ENCODE peak calls at places on chromosome 13, in nine cellular contexts. M is heart right ventricle, F is gastrocnemius medialis, X is GM10248, S is glutamatergic neuron, I is transverse colon, V is WTC11, Y is mucosa of descending colon, P is uterus. R is an unnamed sample.

GRCh38 chr13:103799028-103799427 is 732.8 kb upstream of the SLC10A2 start:
- DNase-seq in M (no peak), F (no peak), X (no peak), S (no peak), I (no peak), V (no peak), Y (no peak), P (no peak), R (no peak)

GRCh38 chr13:50453238-50453637 is 390.3 kb downstream of the DLEU7 start:
- DNase-seq in M (no peak), F (no peak), X (no peak), S (no peak), I (no peak), V (no peak), Y (no peak), P (no peak), R (no peak)

GRCh38 chr13:95181586-95181985 is 119.7 kb downstream of the ABCC4 start:
- DNase-seq in M (no peak), F (no peak), X (peak; percentile 44), S (no peak), I (no peak), V (no peak), Y (no peak), P (no peak), R (no peak)

GRCh38 chr13:44312898-44313551 is 60.6 kb upstream of the SERP2 start:
- DNase-seq in M (no peak), F (no peak), X (no peak), S (no peak), I (no peak), V (no peak), Y (peak; percentile 30), P (no peak), R (no peak)

GRCh38 chr13:27953671-27954405 is 15.3 kb downstream of the CDX2 start:
- DNase-seq in M (peak; percentile 47), F (peak; percentile 22), X (peak; percentile 89), S (peak; percentile 92), I (peak; percentile 87), V (peak; percentile 91), Y (peak; percentile 88), P (peak; percentile 23), R (peak; percentile 90)

GRCh38 chr13:49549289-49549688 is 36.1 kb downstream of the RCBTB1 start:
- DNase-seq in M (no peak), F (no peak), X (no peak), S (no peak), I (no peak), V (peak; percentile 40), Y (no peak), P (no peak), R (no peak)

GRCh38 chr13:74062933-74063332 is 71.3 kb downstream of the KLF12 start:
- DNase-seq in M (peak; percentile 80), F (peak; percentile 72), X (peak; percentile 39), S (no peak), I (peak; percentile 23), V (no peak), Y (peak; percentile 19), P (peak; percentile 59), R (no peak)

GRCh38 chr13:79673993-79674377 is 193.0 kb downstream of the NDFIP2 start:
- DNase-seq in M (no peak), F (no peak), X (no peak), S (no peak), I (no peak), V (no peak), Y (no peak), P (no peak), R (no peak)

GRCh38 chr13:100439247-100439955 is 149.2 kb downstream of the GGACT start:
- DNase-seq in M (no peak), F (no peak), X (no peak), S (no peak), I (no peak), V (peak; percentile 20), Y (no peak), P (no peak), R (no peak)

GRCh38 chr13:26951581-26952177 is 191.1 kb upstream of the GPR12 start:
- DNase-seq in M (no peak), F (no peak), X (no peak), S (no peak), I (peak; percentile 87), V (no peak), Y (peak; percentile 84), P (no peak), R (no peak)

GRCh38 chr13:41568143-41568989 is 111.0 kb downstream of the RGCC start:
- DNase-seq in M (no peak), F (no peak), X (no peak), S (no peak), I (no peak), V (no peak), Y (no peak), P (no peak), R (no peak)

GRCh38 chr13:99419591-99420243 is 81.6 kb upstream of the TM9SF2 start:
- DNase-seq in M (no peak), F (no peak), X (no peak), S (no peak), I (no peak), V (no peak), Y (no peak), P (no peak), R (no peak)

GRCh38 chr13:31538067-31539042 is 201.0 kb upstream of the RXFP2 start:
- DNase-seq in M (no peak), F (no peak), X (no peak), S (no peak), I (peak; percentile 13), V (no peak), Y (peak; percentile 41), P (no peak), R (no peak)

GRCh38 chr13:85241045-85241444 is 558.2 kb downstream of the SLITRK6 start:
- DNase-seq in M (no peak), F (no peak), X (no peak), S (no peak), I (no peak), V (no peak), Y (no peak), P (no peak), R (no peak)

GRCh38 chr13:103140001-103140671 is 73.9 kb upstream of the SLC10A2 start:
- DNase-seq in M (no peak), F (no peak), X (peak; percentile 52), S (no peak), I (no peak), V (peak; percentile 22), Y (peak; percentile 37), P (no peak), R (no peak)

GRCh38 chr13:28585557-28585956 is 73.4 kb upstream of the POMP start:
- DNase-seq in M (no peak), F (no peak), X (no peak), S (no peak), I (no peak), V (no peak), Y (no peak), P (no peak), R (no peak)

GRCh38 chr13:97364031-97364430 is 69.9 kb upstream of the RAP2A start:
- DNase-seq in M (no peak), F (no peak), X (no peak), S (no peak), I (no peak), V (no peak), Y (no peak), P (no peak), R (no peak)

GRCh38 chr13:66689628-66690027 is 540.5 kb downstream of the PCDH9 start:
- DNase-seq in M (no peak), F (no peak), X (no peak), S (no peak), I (no peak), V (no peak), Y (peak; percentile 11), P (no peak), R (no peak)
- TF ChIP-seq CTCF in M (no peak), F (no peak), X (no peak), S (no peak), I (no peak), V (no peak), Y (no peak), P (no peak), R (no peak)

GRCh38 chr13:21971662-21972635 is 301.1 kb downstream of the FGF9 start:
- DNase-seq in M (no peak), F (no peak), X (no peak), S (no peak), I (no peak), V (no peak), Y (no peak), P (no peak), R (no peak)

GRCh38 chr13:21970172-21970571 is 299.3 kb downstream of the FGF9 start:
- DNase-seq in M (no peak), F (no peak), X (no peak), S (no peak), I (no peak), V (no peak), Y (no peak), P (no peak), R (no peak)

GRCh38 chr13:21967871-21968270 is 297.0 kb downstream of the FGF9 start:
- DNase-seq in M (no peak), F (no peak), X (no peak), S (no peak), I (no peak), V (no peak), Y (no peak), P (no peak), R (no peak)

GRCh38 chr13:21973437-21974125 is 302.7 kb downstream of the FGF9 start:
- DNase-seq in M (no peak), F (no peak), X (no peak), S (no peak), I (no peak), V (no peak), Y (no peak), P (no peak), R (no peak)

GRCh38 chr13:21970918-21971317 is 300.0 kb downstream of the FGF9 start:
- DNase-seq in M (no peak), F (no peak), X (no peak), S (no peak), I (no peak), V (no peak), Y (no peak), P (no peak), R (no peak)
- TF ChIP-seq CTCF in M (no peak), F (no peak), X (no peak), S (no peak), I (no peak), V (no peak), Y (no peak), P (no peak), R (no peak)

GRCh38 chr13:53310786-53311185 is 282.2 kb downstream of the OLFM4 start:
- DNase-seq in M (no peak), F (no peak), X (no peak), S (no peak), I (no peak), V (no peak), Y (no peak), P (no peak), R (no peak)

GRCh38 chr13:53311561-53311960 is 282.9 kb downstream of the OLFM4 start:
- DNase-seq in M (no peak), F (no peak), X (no peak), S (no peak), I (no peak), V (no peak), Y (no peak), P (no peak), R (no peak)
- TF ChIP-seq CTCF in M (no peak), F (no peak), X (no peak), S (peak; percentile 26), I (no peak), V (no peak), Y (no peak), P (no peak), R (peak; percentile 52)

DNA sequence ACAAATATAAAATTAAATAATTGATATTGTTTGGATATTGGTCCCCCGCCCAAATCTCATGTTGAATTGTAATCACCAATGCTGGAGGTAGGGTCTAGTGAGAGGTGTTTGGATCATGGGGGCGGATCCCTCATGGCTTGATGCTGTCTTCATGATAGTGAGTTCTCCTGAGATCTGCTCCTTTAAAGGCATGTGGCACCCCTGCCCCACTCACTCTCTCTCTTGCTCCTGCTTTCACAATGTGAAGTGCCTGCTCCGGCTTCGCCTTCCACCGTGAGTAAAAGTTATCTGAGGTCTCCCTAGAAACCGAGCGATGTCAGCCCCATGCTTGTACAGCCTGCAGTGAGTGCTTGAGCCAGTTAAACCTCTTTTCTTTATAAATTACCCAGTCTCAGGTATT is 248.2 kb downstream of the PCDH9 start:
- DNase-seq in M (no peak), F (no peak), X (no peak), S (no peak), I (no peak), V (no peak), Y (no peak), P (no peak), R (no peak)
- TF ChIP-seq CTCF in M (no peak), F (no peak), X (no peak), S (no peak), I (no peak), V (no peak), Y (no peak), P (no peak), R (no peak)

R was measured in type B pancreatic cell.